ENCODE peak calls at places on chromosome 2, in ten cellular contexts. J is osteocyte, U is Ammon's horn, Z is A172, Q is NAMALWA, X is nephron progenitor cell, S is kidney glomerular epithelial cell, K is small intestine, W is GM20000, E is activated B cell treated with CpG ODN at 0.5 μM for 24 hours. A is an unnamed sample.

GRCh38 chr2:44112096-44112495 is 56.6 kb upstream of the PPM1B start:
- DNase-seq in J (no peak), U (no peak), Z (no peak), Q (no peak), X (no peak), S (no peak), K (no peak), W (no peak), E (no peak), A (no peak)

GRCh38 chr2:218180728-218181127 is 14.0 kb upstream of the CXCR1 start:
- DNase-seq in J (no peak), U (no peak), Z (peak), Q (no peak), X (no peak), S (no peak), K (peak), W (no peak), E (no peak), A (no peak)

GRCh38 chr2:37625781-37626548 is 45.5 kb downstream of the CDC42EP3 start:
- DNase-seq in J (no peak), U (no peak), Z (peak), Q (no peak), X (no peak), S (no peak), K (peak), W (no peak), E (no peak), A (no peak)

GRCh38 chr2:17643031-17643615 is 102.6 kb downstream of the VSNL1 start:
- DNase-seq in J (peak), U (peak), Z (peak), Q (no peak), X (no peak), S (peak), K (peak), W (no peak), E (no peak), A (peak)

GRCh38 chr2:120740765-120741513 is 5.3 kb downstream of the GLI2 start:
- DNase-seq in J (peak), U (no peak), Z (no peak), Q (no peak), X (peak), S (no peak), K (no peak), W (no peak), E (no peak), A (peak)

GRCh38 chr2:97718942-97719341 is 5.6 kb downstream of the ZAP70 start:
- DNase-seq in J (no peak), U (peak), Z (no peak), Q (peak), X (no peak), S (no peak), K (no peak), W (no peak), E (no peak), A (no peak)

GRCh38 chr2:236216711-236217110 is 47.5 kb downstream of the ASB18 start:
- DNase-seq in J (peak), U (no peak), Z (no peak), Q (no peak), X (no peak), S (no peak), K (no peak), W (no peak), E (no peak), A (no peak)

GRCh38 chr2:239014897-239015768 is 167.2 kb downstream of the TWIST2 start:
- DNase-seq in J (no peak), U (no peak), Z (no peak), Q (no peak), X (no peak), S (no peak), K (no peak), W (no peak), E (no peak), A (no peak)

GRCh38 chr2:149651229-149651628 is 63.7 kb upstream of the MMADHC start:
- DNase-seq in J (no peak), U (no peak), Z (no peak), Q (no peak), X (no peak), S (no peak), K (peak), W (no peak), E (no peak), A (no peak)

GRCh38 chr2:26471766-26472706 is 5.9 kb downstream of the OTOF start:
- DNase-seq in J (no peak), U (no peak), Z (no peak), Q (peak), X (no peak), S (no peak), K (no peak), W (no peak), E (no peak), A (peak)

GRCh38 chr2:151795646-151796240 is 32.5 kb downstream of the ARL5A start:
- DNase-seq in J (no peak), U (no peak), Z (no peak), Q (no peak), X (no peak), S (no peak), K (no peak), W (no peak), E (no peak), A (peak)

GRCh38 chr2:167057461-167057860 is 169.2 kb downstream of the XIRP2 start:
- DNase-seq in J (no peak), U (no peak), Z (no peak), Q (no peak), X (no peak), S (no peak), K (no peak), W (no peak), E (no peak), A (no peak)

GRCh38 chr2:192247456-192247855 is 52.7 kb upstream of the TMEFF2 start:
- DNase-seq in J (no peak), U (no peak), Z (no peak), Q (no peak), X (no peak), S (no peak), K (no peak), W (no peak), E (no peak), A (no peak)

GRCh38 chr2:119531292-119531691 is 7.0 kb upstream of the SCTR start:
- DNase-seq in J (no peak), U (no peak), Z (peak), Q (peak), X (no peak), S (no peak), K (no peak), W (no peak), E (no peak), A (peak)

GRCh38 chr2:61763605-61764034 is 90.2 kb downstream of the FAM161A start:
- DNase-seq in J (peak), U (peak), Z (no peak), Q (no peak), X (peak), S (peak), K (peak), W (peak), E (no peak), A (peak)

GRCh38 chr2:1238571-1239138 is 174.6 kb upstream of the TPO start:
- DNase-seq in J (peak), U (no peak), Z (no peak), Q (no peak), X (no peak), S (no peak), K (no peak), W (no peak), E (no peak), A (no peak)

GRCh38 chr2:167729911-167730310 is 517.5 kb downstream of the STK39 start:
- DNase-seq in J (no peak), U (peak), Z (no peak), Q (no peak), X (no peak), S (no peak), K (no peak), W (no peak), E (no peak), A (no peak)

GRCh38 chr2:160225722-160226121 is 25.6 kb upstream of the ITGB6 start:
- DNase-seq in J (no peak), U (no peak), Z (no peak), Q (no peak), X (no peak), S (no peak), K (peak), W (no peak), E (no peak), A (no peak)

GRCh38 chr2:30216157-30216556 is 15.2 kb upstream of the LBH start:
- DNase-seq in J (no peak), U (no peak), Z (no peak), Q (no peak), X (no peak), S (no peak), K (no peak), W (no peak), E (no peak), A (no peak)

GRCh38 chr2:16900405-16901025 is 234.9 kb upstream of the CYRIA start:
- DNase-seq in J (no peak), U (no peak), Z (peak), Q (peak), X (peak), S (no peak), K (peak), W (no peak), E (no peak), A (peak)

GRCh38 chr2:20035961-20036666 is 15.3 kb downstream of the LAPTM4A start:
- DNase-seq in J (no peak), U (no peak), Z (no peak), Q (peak), X (no peak), S (peak), K (peak), W (no peak), E (no peak), A (no peak)

A was measured in choroid plexus epithelial cell.